ENCODE peak calls at places on chromosomes 1 and 21, in five cellular contexts. B is A549, N is testis, I is body of pancreas, Z is transverse colon. H is an unnamed sample.

GRCh38 chr1:25771246-25772114 is 28.5 kb upstream of the SELENON start:
- DNase-seq in B (no peak), N (peak; percentile 28), I (peak; percentile 90), Z (peak; percentile 50), H (no peak)

GRCh38 chr1:231016234-231016633 is 23.8 kb downstream of the FAM89A start:
- DNase-seq in B (no peak), N (no peak), I (no peak), Z (no peak), H (no peak)

GRCh38 chr1:15731735-15732685 is 4.0 kb upstream of the SLC25A34 start:
- DNase-seq in B (no peak), N (no peak), I (no peak), Z (no peak), H (no peak)

GRCh38 chr21:45378258-45378966 is 26.6 kb upstream of the COL18A1 start:
- DNase-seq in B (peak; percentile 43), N (no peak), I (no peak), Z (no peak), H (no peak)

GRCh38 chr1:68953316-68953715 is 456.4 kb upstream of the DEPDC1 start:
- DNase-seq in B (no peak), N (no peak), I (no peak), Z (no peak), H (no peak)

GRCh38 chr1:31182352-31182751 is 57.3 kb downstream of the NKAIN1 start:
- DNase-seq in B (peak; percentile 82), N (peak; percentile 85), I (peak; percentile 74), Z (peak; percentile 64), H (no peak)

GRCh38 chr1:95255826-95256225 is 21.8 kb downstream of the RWDD3 start:
- DNase-seq in B (no peak), N (no peak), I (no peak), Z (no peak), H (no peak)

GRCh38 chr1:26031903-26032220 is 10.3 kb downstream of the EXTL1 start:
- DNase-seq in B (no peak), N (no peak), I (no peak), Z (no peak), H (no peak)

GRCh38 chr1:48674641-48675040 is 102.0 kb downstream of the BEND5 start:
- DNase-seq in B (no peak), N (no peak), I (no peak), Z (no peak), H (no peak)

GRCh38 chr1:225763815-225764548 is 13.6 kb upstream of the SRP9 start:
- DNase-seq in B (peak; percentile 54), N (no peak), I (peak; percentile 65), Z (no peak), H (no peak)

GRCh38 chr1:103459385-103459784 is 66.1 kb upstream of the RNPC3 start:
- DNase-seq in B (no peak), N (no peak), I (no peak), Z (no peak), H (no peak)

GRCh38 chr1:157700305-157700704 is 264 bp downstream of the FCRL3 start:
- DNase-seq in B (no peak), N (no peak), I (no peak), Z (no peak), H (no peak)

GRCh38 chr1:24986372-24986979 is 56.4 kb upstream of the RUNX3 start:
- DNase-seq in B (no peak), N (no peak), I (peak; percentile 30), Z (no peak), H (no peak)

GRCh38 chr1:30471307-30471706 is 252.1 kb downstream of the MATN1 start:
- DNase-seq in B (no peak), N (peak; percentile 37), I (no peak), Z (no peak), H (no peak)

GRCh38 chr1:241423541-241424479 is 66.8 kb upstream of the RGS7 start:
- DNase-seq in B (no peak), N (peak; percentile 16), I (peak; percentile 36), Z (no peak), H (no peak)

GRCh38 chr1:63537940-63538339 is 14.6 kb downstream of the EFCAB7 start:
- DNase-seq in B (no peak), N (no peak), I (no peak), Z (no peak), H (no peak)

DNA sequence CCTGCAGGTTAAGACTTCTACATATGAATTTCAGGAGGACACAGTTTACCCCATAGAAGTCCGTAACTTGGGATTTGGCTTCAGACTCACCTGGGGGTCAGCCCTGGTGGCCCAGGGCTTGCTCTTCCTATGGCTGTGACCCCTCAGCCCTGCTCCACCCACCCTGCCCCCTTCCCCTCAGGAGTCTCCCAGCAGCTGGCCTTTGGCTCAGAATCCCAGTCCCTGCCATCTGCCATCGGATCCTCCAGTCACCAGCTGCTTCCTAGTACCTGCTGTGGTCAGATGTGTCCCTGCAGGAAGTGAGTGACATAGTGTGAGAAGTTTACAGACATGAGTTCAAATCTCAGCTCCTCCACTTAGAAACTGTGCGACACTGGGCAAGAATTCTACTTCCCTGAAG is 332.6 kb downstream of the NPHP4 start:
- DNase-seq in B (no peak), N (no peak), I (no peak), Z (no peak), H (no peak)
- H3K27ac ChIP-seq in B (no peak overlapping the region), N (no peak overlapping the region), I (no peak overlapping the region), Z (no peak overlapping the region), H (no peak overlapping the region)

GRCh38 chr21:43957629-43958362 is 54.3 kb upstream of the TRAPPC10 start:
- DNase-seq in B (no peak), N (no peak), I (no peak), Z (no peak), H (no peak)
- TF ChIP-seq POLR2A in B (no peak), N (no peak), I (no peak), Z (no peak), H (no peak)

DNA sequence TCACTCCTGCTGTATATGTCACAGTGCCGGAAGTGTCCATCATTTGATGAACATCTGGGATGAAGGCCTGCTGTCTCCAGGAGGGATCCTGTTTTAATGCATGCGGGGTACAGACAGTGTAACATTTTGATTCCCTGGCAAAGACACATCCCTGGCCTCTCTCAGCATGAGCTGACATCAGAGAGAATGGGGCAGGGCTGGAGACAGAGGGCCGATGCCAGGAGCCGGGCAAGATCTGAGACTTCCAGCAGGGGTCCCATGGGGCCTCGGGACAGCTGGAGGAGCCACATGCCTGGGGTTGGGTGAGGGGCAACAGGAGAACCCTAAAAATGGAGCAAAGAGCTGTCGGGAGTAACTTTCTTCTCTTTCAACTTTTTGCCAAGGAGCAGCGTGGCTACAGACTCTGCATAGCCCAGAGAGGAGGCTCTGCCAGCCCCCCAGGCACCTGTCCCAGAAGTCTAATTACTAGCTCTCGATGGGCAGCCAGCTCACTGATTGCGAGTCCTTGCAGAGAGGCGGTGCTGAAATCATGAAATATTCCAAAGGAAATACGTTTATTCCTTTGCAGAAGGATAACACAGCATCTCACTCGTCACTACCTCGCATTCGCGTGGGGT is 130.8 kb downstream of the LACTBL1 start:
- DNase-seq in B (no peak), N (no peak), I (no peak), Z (no peak), H (no peak)
- H3K27ac ChIP-seq in B (no peak overlapping the region), N (no peak overlapping the region), I (no peak overlapping the region), Z (no peak overlapping the region), H (no peak overlapping the region)

GRCh38 chr1:38648417-38648816 is 211.2 kb downstream of the RRAGC start:
- DNase-seq in B (no peak), N (no peak), I (no peak), Z (no peak), H (peak; percentile 43)
- TF ChIP-seq POLR2A in B (no peak), N (no peak), I (no peak), Z (no peak), H (no peak)

GRCh38 chr1:111214086-111214801 is 13.3 kb upstream of the CHI3L2 start:
- DNase-seq in B (no peak), N (no peak), I (no peak), Z (no peak), H (no peak)
- H3K27ac ChIP-seq in B (peak overlapping the region; percentile 36), N (no peak overlapping the region), I (no peak overlapping the region), Z (peak overlapping the region; percentile 41), H (no peak overlapping the region)

DNA sequence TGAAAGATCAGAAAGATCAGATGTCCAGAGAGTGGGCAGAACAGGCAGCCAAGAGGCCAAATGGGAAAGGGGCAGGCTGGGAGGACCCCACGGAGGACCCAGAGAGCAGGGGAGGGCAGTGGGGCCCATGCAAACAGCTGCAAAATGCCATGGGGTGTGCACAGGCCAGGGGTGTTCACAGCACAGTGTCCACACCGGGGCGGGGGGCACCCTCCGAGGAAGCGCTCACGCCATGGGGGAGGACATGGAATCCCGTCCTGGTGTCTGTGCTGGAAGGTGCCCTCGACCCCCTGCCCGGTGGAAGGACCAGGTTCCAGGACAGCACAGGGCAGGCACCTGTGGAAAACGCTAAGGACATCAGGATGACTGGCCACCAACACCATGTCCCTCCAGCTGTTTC is 1.5 kb downstream of the INTS11 start:
- DNase-seq in B (no peak), N (no peak), I (no peak), Z (no peak), H (no peak)
- TF ChIP-seq POLR2A in B (no peak), N (no peak), I (no peak), Z (no peak), H (no peak)

GRCh38 chr1:173427146-173428054 is 49.7 kb upstream of the PRDX6 start:
- DNase-seq in B (no peak), N (no peak), I (no peak), Z (no peak), H (no peak)

GRCh38 chr1:173424137-173424536 is 53.0 kb upstream of the PRDX6 start:
- DNase-seq in B (no peak), N (no peak), I (no peak), Z (no peak), H (no peak)

GRCh38 chr1:173423326-173423725 is 53.8 kb upstream of the PRDX6 start:
- DNase-seq in B (no peak), N (no peak), I (no peak), Z (no peak), H (no peak)

GRCh38 chr1:173424786-173425407 is 52.2 kb upstream of the PRDX6 start:
- DNase-seq in B (no peak), N (no peak), I (no peak), Z (peak; percentile 32), H (no peak)

DNA sequence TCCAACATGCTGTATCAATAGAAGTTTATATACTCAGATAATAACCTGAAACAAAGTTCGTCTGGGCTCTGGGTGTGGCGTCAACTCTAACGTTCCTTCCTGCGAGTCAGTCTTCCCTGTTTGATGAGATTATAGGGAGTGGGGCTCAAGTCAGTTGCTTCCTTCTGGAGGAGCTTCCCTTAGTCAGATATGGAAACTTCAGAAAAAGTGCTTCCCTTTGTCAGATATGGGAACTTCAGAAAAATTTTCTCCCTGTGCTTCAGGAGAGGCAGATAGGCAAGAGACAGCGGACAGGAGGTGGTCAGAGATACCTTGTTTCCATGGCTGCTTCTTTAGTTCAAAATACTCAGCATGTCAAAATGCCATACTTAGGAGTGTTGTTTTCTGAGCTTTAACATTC is 51.1 kb upstream of the PRDX6 start:
- DNase-seq in B (no peak), N (no peak), I (no peak), Z (peak; percentile 70), H (no peak)
- H3K27ac ChIP-seq in B (no peak overlapping the region), N (no peak overlapping the region), I (no peak overlapping the region), Z (peak overlapping the region; percentile 83), H (no peak overlapping the region)

H was measured in vagina.